ENCODE peak calls at places on chromosome 7, in nine cellular contexts. One of them, this sample, is unnamed.

GRCh38 chr7:70738080-70738479 is 393.9 kb upstream of the GALNT17 start:
- DNase-seq in HEK293T: peak
- DNase-seq in stimulated activated CD8-positive, alpha-beta memory T cell treated with anti-CD3 and anti-CD28 coated beads, Interleukin-7, amount 100 ng/mL, for 24 hours: no peak
- DNase-seq in GM23338: peak
- DNase-seq in left cardiac atrium: no peak
- DNase-seq in NCI-H1105 treated with DMSO at 0.1 percent for 48 hours: no peak
- DNase-seq in activated CD8-positive, alpha-beta memory T cell treated with anti-CD3 and anti-CD28 coated beads for 48 hours: no peak
- DNase-seq in T-helper 1 cell: no peak
- DNase-seq in foreskin keratinocyte: peak
- DNase-seq in this sample: peak

GRCh38 chr7:33744293-33744692 is 161.0 kb upstream of the BMPER start:
- DNase-seq in HEK293T: peak
- DNase-seq in stimulated activated CD8-positive, alpha-beta memory T cell treated with anti-CD3 and anti-CD28 coated beads, Interleukin-7, amount 100 ng/mL, for 24 hours: no peak
- DNase-seq in GM23338: peak
- DNase-seq in left cardiac atrium: no peak
- DNase-seq in NCI-H1105 treated with DMSO at 0.1 percent for 48 hours: peak
- DNase-seq in activated CD8-positive, alpha-beta memory T cell treated with anti-CD3 and anti-CD28 coated beads for 48 hours: no peak
- DNase-seq in T-helper 1 cell: no peak
- DNase-seq in foreskin keratinocyte: peak
- DNase-seq in this sample: peak

GRCh38 chr7:51705701-51706100 is 389.1 kb upstream of the COBL start:
- DNase-seq in HEK293T: no peak
- DNase-seq in stimulated activated CD8-positive, alpha-beta memory T cell treated with anti-CD3 and anti-CD28 coated beads, Interleukin-7, amount 100 ng/mL, for 24 hours: no peak
- DNase-seq in GM23338: no peak
- DNase-seq in left cardiac atrium: no peak
- DNase-seq in NCI-H1105 treated with DMSO at 0.1 percent for 48 hours: no peak
- DNase-seq in activated CD8-positive, alpha-beta memory T cell treated with anti-CD3 and anti-CD28 coated beads for 48 hours: no peak
- DNase-seq in T-helper 1 cell: no peak
- DNase-seq in foreskin keratinocyte: no peak
- DNase-seq in this sample: no peak

GRCh38 chr7:91796122-91796521 is 84.4 kb downstream of the MTERF1 start:
- DNase-seq in HEK293T: no peak
- DNase-seq in stimulated activated CD8-positive, alpha-beta memory T cell treated with anti-CD3 and anti-CD28 coated beads, Interleukin-7, amount 100 ng/mL, for 24 hours: no peak
- DNase-seq in GM23338: no peak
- DNase-seq in left cardiac atrium: no peak
- DNase-seq in NCI-H1105 treated with DMSO at 0.1 percent for 48 hours: no peak
- DNase-seq in activated CD8-positive, alpha-beta memory T cell treated with anti-CD3 and anti-CD28 coated beads for 48 hours: no peak
- DNase-seq in T-helper 1 cell: no peak
- DNase-seq in foreskin keratinocyte: no peak
- DNase-seq in this sample: no peak

GRCh38 chr7:37344886-37345579 is 103.6 kb downstream of the ELMO1 start:
- DNase-seq in HEK293T: no peak
- DNase-seq in stimulated activated CD8-positive, alpha-beta memory T cell treated with anti-CD3 and anti-CD28 coated beads, Interleukin-7, amount 100 ng/mL, for 24 hours: no peak
- DNase-seq in GM23338: no peak
- DNase-seq in left cardiac atrium: no peak
- DNase-seq in NCI-H1105 treated with DMSO at 0.1 percent for 48 hours: no peak
- DNase-seq in activated CD8-positive, alpha-beta memory T cell treated with anti-CD3 and anti-CD28 coated beads for 48 hours: no peak
- DNase-seq in T-helper 1 cell: peak
- DNase-seq in foreskin keratinocyte: no peak
- DNase-seq in this sample: no peak

GRCh38 chr7:114944742-114945625 is 23.1 kb downstream of the MDFIC start:
- DNase-seq in HEK293T: no peak
- DNase-seq in stimulated activated CD8-positive, alpha-beta memory T cell treated with anti-CD3 and anti-CD28 coated beads, Interleukin-7, amount 100 ng/mL, for 24 hours: no peak
- DNase-seq in GM23338: peak
- DNase-seq in left cardiac atrium: peak
- DNase-seq in NCI-H1105 treated with DMSO at 0.1 percent for 48 hours: no peak
- DNase-seq in activated CD8-positive, alpha-beta memory T cell treated with anti-CD3 and anti-CD28 coated beads for 48 hours: no peak
- DNase-seq in T-helper 1 cell: no peak
- DNase-seq in foreskin keratinocyte: no peak
- DNase-seq in this sample: no peak

GRCh38 chr7:120741371-120742042 is 116.4 kb downstream of the TSPAN12 start:
- DNase-seq in HEK293T: no peak
- DNase-seq in stimulated activated CD8-positive, alpha-beta memory T cell treated with anti-CD3 and anti-CD28 coated beads, Interleukin-7, amount 100 ng/mL, for 24 hours: no peak
- DNase-seq in GM23338: no peak
- DNase-seq in left cardiac atrium: no peak
- DNase-seq in NCI-H1105 treated with DMSO at 0.1 percent for 48 hours: peak
- DNase-seq in activated CD8-positive, alpha-beta memory T cell treated with anti-CD3 and anti-CD28 coated beads for 48 hours: no peak
- DNase-seq in T-helper 1 cell: no peak
- DNase-seq in foreskin keratinocyte: no peak
- DNase-seq in this sample: no peak

GRCh38 chr7:159195926-159196325 is 51.3 kb upstream of the VIPR2 start:
- DNase-seq in HEK293T: no peak
- DNase-seq in stimulated activated CD8-positive, alpha-beta memory T cell treated with anti-CD3 and anti-CD28 coated beads, Interleukin-7, amount 100 ng/mL, for 24 hours: no peak
- DNase-seq in GM23338: no peak
- DNase-seq in left cardiac atrium: no peak
- DNase-seq in NCI-H1105 treated with DMSO at 0.1 percent for 48 hours: no peak
- DNase-seq in activated CD8-positive, alpha-beta memory T cell treated with anti-CD3 and anti-CD28 coated beads for 48 hours: no peak
- DNase-seq in T-helper 1 cell: no peak
- DNase-seq in foreskin keratinocyte: no peak
- DNase-seq in this sample: no peak

GRCh38 chr7:139758388-139758787 is 19.4 kb downstream of the HIPK2 start:
- DNase-seq in HEK293T: no peak
- DNase-seq in stimulated activated CD8-positive, alpha-beta memory T cell treated with anti-CD3 and anti-CD28 coated beads, Interleukin-7, amount 100 ng/mL, for 24 hours: no peak
- DNase-seq in GM23338: no peak
- DNase-seq in left cardiac atrium: no peak
- DNase-seq in NCI-H1105 treated with DMSO at 0.1 percent for 48 hours: no peak
- DNase-seq in activated CD8-positive, alpha-beta memory T cell treated with anti-CD3 and anti-CD28 coated beads for 48 hours: no peak
- DNase-seq in T-helper 1 cell: no peak
- DNase-seq in foreskin keratinocyte: no peak
- DNase-seq in this sample: no peak